ENCODE peak calls at places on chromosomes 16 and 17, in ten cellular contexts. One of them, this sample, is unnamed.

GRCh38 chr16:2704983-2705275 is 15.1 kb downstream of the PRSS27 start:
- DNase-seq in B cell: no peak
- DNase-seq in gastrocnemius medialis: no peak
- DNase-seq in right atrium auricular region: no peak
- DNase-seq in left ventricle myocardium inferior: no peak
- DNase-seq in adrenal gland: no peak
- DNase-seq in neural crest cell: no peak
- DNase-seq in cardiac muscle cell: no peak
- DNase-seq in stomach: no peak
- DNase-seq in BJ: no peak
- DNase-seq in this sample: no peak

GRCh38 chr17:77404812-77405581 is 264.2 kb downstream of the SEC14L1 start:
- DNase-seq in B cell: peak
- DNase-seq in gastrocnemius medialis: no peak
- DNase-seq in right atrium auricular region: no peak
- DNase-seq in left ventricle myocardium inferior: peak
- DNase-seq in adrenal gland: no peak
- DNase-seq in neural crest cell: no peak
- DNase-seq in cardiac muscle cell: peak
- DNase-seq in stomach: peak
- DNase-seq in BJ: no peak
- DNase-seq in this sample: no peak

GRCh38 chr17:8226536-8227237 is 16.3 kb upstream of the AURKB start:
- DNase-seq in B cell: peak
- DNase-seq in gastrocnemius medialis: peak
- DNase-seq in right atrium auricular region: peak
- DNase-seq in left ventricle myocardium inferior: peak
- DNase-seq in adrenal gland: peak
- DNase-seq in neural crest cell: peak
- DNase-seq in cardiac muscle cell: peak
- DNase-seq in stomach: peak
- DNase-seq in BJ: peak
- DNase-seq in this sample: peak

GRCh38 chr16:68062910-68063393 is 22.2 kb upstream of the NFATC3 start:
- DNase-seq in B cell: no peak
- DNase-seq in gastrocnemius medialis: no peak
- DNase-seq in right atrium auricular region: no peak
- DNase-seq in left ventricle myocardium inferior: no peak
- DNase-seq in adrenal gland: no peak
- DNase-seq in neural crest cell: no peak
- DNase-seq in cardiac muscle cell: no peak
- DNase-seq in stomach: peak
- DNase-seq in BJ: no peak
- DNase-seq in this sample: no peak

GRCh38 chr16:54361246-54361645 is 74.7 kb upstream of the IRX3 start:
- DNase-seq in B cell: no peak
- DNase-seq in gastrocnemius medialis: no peak
- DNase-seq in right atrium auricular region: no peak
- DNase-seq in left ventricle myocardium inferior: no peak
- DNase-seq in adrenal gland: no peak
- DNase-seq in neural crest cell: no peak
- DNase-seq in cardiac muscle cell: no peak
- DNase-seq in stomach: no peak
- DNase-seq in BJ: no peak
- DNase-seq in this sample: no peak

GRCh38 chr16:69311115-69311532 is at the start of gene VPS4A:
- DNase-seq in B cell: peak
- DNase-seq in gastrocnemius medialis: peak
- DNase-seq in right atrium auricular region: peak
- DNase-seq in left ventricle myocardium inferior: peak
- DNase-seq in adrenal gland: peak
- DNase-seq in neural crest cell: peak
- DNase-seq in cardiac muscle cell: peak
- DNase-seq in stomach: peak
- DNase-seq in BJ: peak
- DNase-seq in this sample: peak

GRCh38 chr16:27234603-27235002 is 31.3 kb downstream of the KDM8 start:
- DNase-seq in B cell: no peak
- DNase-seq in gastrocnemius medialis: no peak
- DNase-seq in right atrium auricular region: no peak
- DNase-seq in left ventricle myocardium inferior: no peak
- DNase-seq in adrenal gland: no peak
- DNase-seq in neural crest cell: no peak
- DNase-seq in cardiac muscle cell: no peak
- DNase-seq in stomach: no peak
- DNase-seq in BJ: no peak
- DNase-seq in this sample: no peak

GRCh38 chr17:18187226-18187625 is 3.6 kb downstream of the ALKBH5 start:
- DNase-seq in B cell: no peak
- DNase-seq in gastrocnemius medialis: no peak
- DNase-seq in right atrium auricular region: no peak
- DNase-seq in left ventricle myocardium inferior: no peak
- DNase-seq in adrenal gland: no peak
- DNase-seq in neural crest cell: no peak
- DNase-seq in cardiac muscle cell: peak
- DNase-seq in stomach: no peak
- DNase-seq in BJ: no peak
- DNase-seq in this sample: no peak

DNA sequence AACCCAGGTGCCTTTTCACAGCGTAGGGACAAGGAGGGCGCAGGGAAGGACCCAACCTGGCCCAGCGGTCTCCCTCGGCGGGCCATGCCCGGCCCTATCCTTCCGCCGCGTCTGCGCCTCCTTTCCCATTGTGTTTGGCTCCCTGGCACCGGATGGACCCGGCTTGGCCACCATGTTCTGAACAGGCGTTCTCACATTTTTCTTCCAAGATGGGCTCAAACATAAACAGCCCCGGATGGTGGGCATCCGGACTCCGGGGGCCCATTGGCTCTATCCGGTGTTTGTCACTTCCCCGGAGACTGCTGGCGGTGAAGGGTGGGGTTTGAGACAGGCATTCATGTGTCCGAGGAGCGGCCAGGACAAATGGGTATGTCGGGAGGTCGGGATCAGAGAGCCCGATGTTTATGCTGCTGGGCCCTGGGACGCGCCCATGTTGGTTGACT is 188.1 kb downstream of the IRF8 start:
- DNase-seq in B cell: no peak
- DNase-seq in gastrocnemius medialis: no peak
- DNase-seq in right atrium auricular region: no peak
- DNase-seq in left ventricle myocardium inferior: no peak
- DNase-seq in adrenal gland: no peak
- DNase-seq in neural crest cell: no peak
- DNase-seq in cardiac muscle cell: no peak
- DNase-seq in stomach: no peak
- DNase-seq in BJ: no peak
- DNase-seq in this sample: no peak
- TF ChIP-seq CTCF in B cell: no peak
- TF ChIP-seq CTCF in gastrocnemius medialis: no peak
- TF ChIP-seq CTCF in right atrium auricular region: no peak
- TF ChIP-seq CTCF in left ventricle myocardium inferior: no peak
- TF ChIP-seq CTCF in adrenal gland: no peak
- TF ChIP-seq CTCF in neural crest cell: no peak
- TF ChIP-seq CTCF in cardiac muscle cell: no peak
- TF ChIP-seq CTCF in stomach: no peak
- TF ChIP-seq CTCF in BJ: no peak
- TF ChIP-seq CTCF in this sample: no peak

GRCh38 chr16:49115956-49116355 is 165.7 kb downstream of the CBLN1 start:
- DNase-seq in B cell: no peak
- DNase-seq in gastrocnemius medialis: no peak
- DNase-seq in right atrium auricular region: no peak
- DNase-seq in left ventricle myocardium inferior: no peak
- DNase-seq in adrenal gland: no peak
- DNase-seq in neural crest cell: no peak
- DNase-seq in cardiac muscle cell: no peak
- DNase-seq in stomach: no peak
- DNase-seq in BJ: no peak
- DNase-seq in this sample: no peak

GRCh38 chr16:49116873-49117272 is 164.8 kb downstream of the CBLN1 start:
- DNase-seq in B cell: no peak
- DNase-seq in gastrocnemius medialis: no peak
- DNase-seq in right atrium auricular region: no peak
- DNase-seq in left ventricle myocardium inferior: no peak
- DNase-seq in adrenal gland: no peak
- DNase-seq in neural crest cell: no peak
- DNase-seq in cardiac muscle cell: no peak
- DNase-seq in stomach: no peak
- DNase-seq in BJ: no peak
- DNase-seq in this sample: no peak

GRCh38 chr16:49121636-49122035 is 160.0 kb downstream of the CBLN1 start:
- DNase-seq in B cell: no peak
- DNase-seq in gastrocnemius medialis: no peak
- DNase-seq in right atrium auricular region: no peak
- DNase-seq in left ventricle myocardium inferior: no peak
- DNase-seq in adrenal gland: no peak
- DNase-seq in neural crest cell: no peak
- DNase-seq in cardiac muscle cell: no peak
- DNase-seq in stomach: no peak
- DNase-seq in BJ: no peak
- DNase-seq in this sample: no peak

DNA sequence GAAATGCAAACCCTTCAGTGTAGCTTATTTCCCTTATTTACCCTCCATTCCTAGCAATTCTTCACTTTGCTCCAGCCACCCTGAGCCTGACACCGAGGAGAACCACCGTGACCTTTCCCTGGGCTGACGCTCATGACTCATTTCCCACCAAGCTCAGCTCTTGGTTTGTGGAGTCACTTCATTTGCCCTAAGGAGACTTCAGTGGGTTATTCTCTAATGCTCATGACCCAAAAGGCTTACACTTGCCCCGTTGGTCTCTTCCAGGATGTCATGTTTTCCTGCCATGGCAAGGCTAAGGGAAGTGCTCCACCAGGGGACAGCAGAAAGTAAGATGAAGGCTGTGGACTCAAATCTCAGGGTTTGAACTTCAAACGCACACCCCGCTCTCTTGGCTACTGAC is 161.0 kb downstream of the CBLN1 start:
- DNase-seq in B cell: no peak
- DNase-seq in gastrocnemius medialis: no peak
- DNase-seq in right atrium auricular region: no peak
- DNase-seq in left ventricle myocardium inferior: no peak
- DNase-seq in adrenal gland: no peak
- DNase-seq in neural crest cell: no peak
- DNase-seq in cardiac muscle cell: no peak
- DNase-seq in stomach: no peak
- DNase-seq in BJ: no peak
- DNase-seq in this sample: no peak
- TF ChIP-seq CTCF in B cell: no peak
- TF ChIP-seq CTCF in gastrocnemius medialis: no peak
- TF ChIP-seq CTCF in right atrium auricular region: no peak
- TF ChIP-seq CTCF in left ventricle myocardium inferior: no peak
- TF ChIP-seq CTCF in adrenal gland: no peak
- TF ChIP-seq CTCF in neural crest cell: no peak
- TF ChIP-seq CTCF in cardiac muscle cell: no peak
- TF ChIP-seq CTCF in stomach: no peak
- TF ChIP-seq CTCF in BJ: no peak
- TF ChIP-seq CTCF in this sample: no peak

GRCh38 chr17:40070644-40070894 is 7.8 kb downstream of the THRA start:
- DNase-seq in B cell: no peak
- DNase-seq in gastrocnemius medialis: peak
- DNase-seq in right atrium auricular region: no peak
- DNase-seq in left ventricle myocardium inferior: no peak
- DNase-seq in adrenal gland: no peak
- DNase-seq in neural crest cell: no peak
- DNase-seq in cardiac muscle cell: no peak
- DNase-seq in stomach: no peak
- DNase-seq in BJ: no peak
- DNase-seq in this sample: no peak

GRCh38 chr17:40068917-40069750 is 6.4 kb downstream of the THRA start:
- DNase-seq in B cell: peak
- DNase-seq in gastrocnemius medialis: peak
- DNase-seq in right atrium auricular region: peak
- DNase-seq in left ventricle myocardium inferior: peak
- DNase-seq in adrenal gland: peak
- DNase-seq in neural crest cell: peak
- DNase-seq in cardiac muscle cell: peak
- DNase-seq in stomach: peak
- DNase-seq in BJ: peak
- DNase-seq in this sample: peak

GRCh38 chr17:40068584-40068916 is 5.8 kb downstream of the THRA start:
- DNase-seq in B cell: no peak
- DNase-seq in gastrocnemius medialis: no peak
- DNase-seq in right atrium auricular region: no peak
- DNase-seq in left ventricle myocardium inferior: no peak
- DNase-seq in adrenal gland: no peak
- DNase-seq in neural crest cell: no peak
- DNase-seq in cardiac muscle cell: no peak
- DNase-seq in stomach: no peak
- DNase-seq in BJ: no peak
- DNase-seq in this sample: no peak

GRCh38 chr17:40070895-40071719 is 8.3 kb downstream of the THRA start:
- DNase-seq in B cell: no peak
- DNase-seq in gastrocnemius medialis: peak
- DNase-seq in right atrium auricular region: no peak
- DNase-seq in left ventricle myocardium inferior: peak
- DNase-seq in adrenal gland: peak
- DNase-seq in neural crest cell: no peak
- DNase-seq in cardiac muscle cell: no peak
- DNase-seq in stomach: peak
- DNase-seq in BJ: no peak
- DNase-seq in this sample: peak

DNA sequence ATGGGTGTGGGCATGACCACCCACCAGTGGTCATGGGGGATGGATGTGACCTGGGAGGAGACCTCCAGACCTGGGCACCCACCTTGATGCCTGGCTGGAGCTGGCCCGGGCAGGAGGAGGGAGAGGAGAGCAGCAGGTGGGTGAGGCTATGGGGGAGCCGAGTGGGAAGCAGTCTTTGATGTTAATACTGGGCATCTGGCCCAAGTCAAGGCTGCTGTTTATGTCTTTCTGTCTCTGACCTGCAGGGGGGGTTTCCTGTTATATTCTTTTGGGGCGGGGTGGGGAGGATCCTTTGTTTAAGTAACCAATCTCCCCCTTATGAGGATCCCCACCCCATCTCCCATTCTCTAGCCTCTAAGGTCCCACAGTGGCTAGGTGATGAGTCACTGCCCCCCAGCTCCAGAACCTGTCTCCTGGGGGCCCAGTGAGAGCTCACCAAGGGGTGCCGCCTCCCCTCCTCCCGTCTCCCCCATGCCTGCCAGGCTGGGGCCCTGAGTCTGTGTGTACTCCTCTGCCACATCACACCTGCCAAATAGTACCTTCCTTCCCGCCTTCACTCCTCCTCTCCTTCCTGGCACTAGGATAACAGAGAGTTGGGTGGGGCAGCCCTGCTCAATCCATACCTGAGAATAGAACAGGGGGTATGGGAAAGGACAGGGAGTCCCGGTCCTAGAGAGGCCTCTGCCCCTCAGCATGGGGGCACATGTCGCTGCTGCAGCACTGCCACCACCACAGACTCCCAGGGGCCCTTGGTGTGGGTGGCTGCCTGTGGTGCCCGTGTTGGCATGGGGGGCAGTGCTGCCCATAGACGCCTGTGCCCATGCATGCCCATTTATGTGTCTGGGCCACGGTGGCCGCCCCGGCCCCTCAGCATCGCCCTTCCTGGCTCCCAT is 7.2 kb downstream of the THRA start:
- DNase-seq in B cell: no peak
- DNase-seq in gastrocnemius medialis: peak
- DNase-seq in right atrium auricular region: no peak
- DNase-seq in left ventricle myocardium inferior: no peak
- DNase-seq in adrenal gland: no peak
- DNase-seq in neural crest cell: no peak
- DNase-seq in cardiac muscle cell: peak
- DNase-seq in stomach: peak
- DNase-seq in BJ: no peak
- DNase-seq in this sample: peak
- TF ChIP-seq CTCF in B cell: peak
- TF ChIP-seq CTCF in gastrocnemius medialis: peak
- TF ChIP-seq CTCF in right atrium auricular region: no peak
- TF ChIP-seq CTCF in left ventricle myocardium inferior: peak
- TF ChIP-seq CTCF in adrenal gland: no peak
- TF ChIP-seq CTCF in neural crest cell: peak
- TF ChIP-seq CTCF in cardiac muscle cell: peak
- TF ChIP-seq CTCF in stomach: no peak
- TF ChIP-seq CTCF in BJ: peak
- TF ChIP-seq CTCF in this sample: no peak

GRCh38 chr16:82456683-82457082 is 170.1 kb upstream of the CDH13 start:
- DNase-seq in B cell: no peak
- DNase-seq in gastrocnemius medialis: peak
- DNase-seq in right atrium auricular region: no peak
- DNase-seq in left ventricle myocardium inferior: peak
- DNase-seq in adrenal gland: peak
- DNase-seq in neural crest cell: peak
- DNase-seq in cardiac muscle cell: peak
- DNase-seq in stomach: peak
- DNase-seq in BJ: peak
- DNase-seq in this sample: no peak
- TF ChIP-seq CTCF in B cell: peak
- TF ChIP-seq CTCF in gastrocnemius medialis: peak
- TF ChIP-seq CTCF in right atrium auricular region: no peak
- TF ChIP-seq CTCF in left ventricle myocardium inferior: peak
- TF ChIP-seq CTCF in adrenal gland: peak
- TF ChIP-seq CTCF in neural crest cell: peak
- TF ChIP-seq CTCF in cardiac muscle cell: peak
- TF ChIP-seq CTCF in stomach: peak
- TF ChIP-seq CTCF in BJ: peak
- TF ChIP-seq CTCF in this sample: peak

This sample was measured in coronary artery.